ENCODE peak calls at places on chromosomes 16 and 17, in six cellular contexts. I is HCT116, W is endodermal cell, F is GM12878, C is H9, H is GM23248. G is an unnamed sample.

GRCh38 chr16:74667215-74667765 is 613 bp upstream of the RFWD3 start:
- DNase-seq in H (peak; percentile 57), W (peak; percentile 81), I (no peak), F (no peak), C (peak; percentile 55), G (no peak)

GRCh38 chr17:29179232-29180036 is 764 bp downstream of the MYO18A start:
- DNase-seq in C (peak; percentile 98), H (peak; percentile 41), W (peak; percentile 98), F (no peak), I (no peak), G (no peak)

GRCh38 chr17:15663691-15664090 is 20.4 kb downstream of the TRIM16 start:
- DNase-seq in C (no peak), W (peak; percentile 33), I (no peak), F (no peak), H (no peak), G (no peak)

GRCh38 chr17:31453896-31454295 is 62.4 kb downstream of the RAB11FIP4 start:
- DNase-seq in H (no peak), I (no peak), C (no peak), F (no peak), W (no peak), G (no peak)

GRCh38 chr16:11138769-11139623 is 117.0 kb downstream of the SOCS1 start:
- DNase-seq in C (peak; percentile 10), F (no peak), H (peak; percentile 65), W (no peak), I (no peak), G (no peak)

GRCh38 chr16:3058173-3059030 is 7.0 kb upstream of the IL32 start:
- DNase-seq in W (peak; percentile 90), I (peak; percentile 35), F (no peak), H (peak; percentile 36), C (peak; percentile 85), G (no peak)

GRCh38 chr17:12620200-12620720 is 45.4 kb upstream of the MYOCD start:
- DNase-seq in C (no peak), F (no peak), W (no peak), I (no peak), H (no peak), G (no peak)

GRCh38 chr16:49458656-49459445 is 85.2 kb downstream of the C16orf78 start:
- DNase-seq in C (peak; percentile 7), H (no peak), I (no peak), W (no peak), F (no peak), G (no peak)

GRCh38 chr16:26688105-26688504 is 378.6 kb upstream of the C16orf82 start:
- DNase-seq in F (no peak), C (no peak), W (no peak), H (no peak), I (no peak), G (no peak)

GRCh38 chr17:13601776-13602551 is at the start of gene HS3ST3A1:
- DNase-seq in H (peak; percentile 97), W (peak; percentile 97), F (no peak), I (no peak), C (peak; percentile 96), G (no peak)

GRCh38 chr17:64174686-64175456 is 44.9 kb upstream of the ERN1 start:
- DNase-seq in I (no peak), H (peak; percentile 55), C (no peak), W (peak; percentile 36), F (no peak), G (no peak)

GRCh38 chr16:19005561-19006445 is 22.1 kb downstream of the TMC7 start:
- DNase-seq in C (peak; percentile 46), H (peak; percentile 54), F (no peak), W (no peak), I (peak; percentile 78), G (no peak)

GRCh38 chr16:29743827-29744531 is 1.8 kb downstream of the C16orf54 start:
- DNase-seq in H (no peak), C (no peak), W (no peak), F (no peak), I (no peak), G (no peak)

GRCh38 chr17:76943781-76944213 is 75.6 kb downstream of the MGAT5B start:
- DNase-seq in H (no peak), F (no peak), C (no peak), W (peak; percentile 76), I (no peak), G (no peak)

GRCh38 chr17:73320601-73321264 is 8.9 kb upstream of the CDC42EP4 start:
- DNase-seq in W (no peak), I (no peak), C (peak; percentile 27), H (no peak), F (no peak), G (no peak)

GRCh38 chr16:27722892-27723450 is 173.0 kb downstream of the KATNIP start:
- DNase-seq in C (no peak), W (no peak), F (no peak), I (no peak), H (no peak), G (no peak)

GRCh38 chr17:4853195-4853762 is 20.1 kb downstream of the MINK1 start:
- DNase-seq in W (no peak), C (no peak), H (no peak), I (no peak), F (no peak), G (no peak)

GRCh38 chr17:15648384-15648783 is 28.9 kb upstream of the FBXW10B start:
- DNase-seq in I (no peak), F (no peak), H (peak; percentile 21), C (no peak), W (no peak), G (no peak)

GRCh38 chr16:50742521-50743150 is 750 bp downstream of the CYLD start:
- DNase-seq in C (no peak), W (peak; percentile 67), H (peak; percentile 81), I (no peak), F (no peak), G (no peak)

GRCh38 chr16:64780445-64780844 is 341.4 kb downstream of the CDH11 start:
- DNase-seq in F (no peak), W (no peak), C (no peak), H (no peak), I (no peak), G (no peak)

GRCh38 chr16:67936124-67936875 is at the start of gene PSMB10:
- DNase-seq in F (no peak), H (peak; percentile 59), I (no peak), C (no peak), W (peak; percentile 79), G (no peak)

GRCh38 chr17:37097162-37097561 is 148.4 kb downstream of the AATF start:
- DNase-seq in W (no peak), H (no peak), F (no peak), C (no peak), I (no peak), G (no peak)

GRCh38 chr17:78316867-78317816 is 42.7 kb downstream of the SOCS3 start:
- DNase-seq in W (peak; percentile 96), I (no peak), H (peak; percentile 35), F (peak; percentile 43), C (peak; percentile 94), G (peak; percentile 61)

GRCh38 chr17:76781056-76781982 is 43.4 kb downstream of the MFSD11 start:
- DNase-seq in I (no peak), W (peak; percentile 68), H (no peak), C (peak; percentile 54), F (no peak), G (no peak)

GRCh38 chr17:77593081-77593480 is 365.4 kb upstream of the TNRC6C start:
- DNase-seq in H (no peak), I (no peak), F (no peak), C (no peak), W (no peak), G (no peak)

GRCh38 chr17:74055508-74056160 is 147.8 kb upstream of the RPL38 start:
- DNase-seq in C (no peak), W (peak; percentile 77), I (no peak), H (no peak), F (no peak), G (no peak)

GRCh38 chr17:19327039-19327776 is 35.3 kb downstream of the B9D1 start:
- DNase-seq in F (no peak), H (peak; percentile 89), W (no peak), I (peak; percentile 58), C (no peak), G (no peak)

GRCh38 chr16:610513-611381 is 20.0 kb upstream of the WFIKKN1 start:
- DNase-seq in C (peak; percentile 86), H (peak; percentile 52), F (no peak), I (no peak), W (peak; percentile 92), G (no peak)

GRCh38 chr17:7379134-7379533 is 1.8 kb upstream of the TNK1 start:
- DNase-seq in H (no peak), W (no peak), F (no peak), I (no peak), C (no peak), G (no peak)

GRCh38 chr16:56334761-56335160 is 90.6 kb downstream of the AMFR start:
- DNase-seq in H (no peak), W (no peak), F (no peak), I (no peak), C (no peak), G (no peak)

GRCh38 chr17:7014995-7015586 is 2.7 kb downstream of the RNASEK start:
- DNase-seq in F (peak; percentile 54), C (no peak), H (peak; percentile 81), I (no peak), W (no peak), G (no peak)

GRCh38 chr16:66091462-66091861 is 275.0 kb upstream of the CDH5 start:
- DNase-seq in C (no peak), I (no peak), W (no peak), H (peak; percentile 58), F (no peak), G (no peak)
- H3K9ac ChIP-seq in C (no peak overlapping the region), I (no peak overlapping the region), W (no peak overlapping the region), H (no peak overlapping the region), F (no peak overlapping the region), G (no peak overlapping the region)

DNA sequence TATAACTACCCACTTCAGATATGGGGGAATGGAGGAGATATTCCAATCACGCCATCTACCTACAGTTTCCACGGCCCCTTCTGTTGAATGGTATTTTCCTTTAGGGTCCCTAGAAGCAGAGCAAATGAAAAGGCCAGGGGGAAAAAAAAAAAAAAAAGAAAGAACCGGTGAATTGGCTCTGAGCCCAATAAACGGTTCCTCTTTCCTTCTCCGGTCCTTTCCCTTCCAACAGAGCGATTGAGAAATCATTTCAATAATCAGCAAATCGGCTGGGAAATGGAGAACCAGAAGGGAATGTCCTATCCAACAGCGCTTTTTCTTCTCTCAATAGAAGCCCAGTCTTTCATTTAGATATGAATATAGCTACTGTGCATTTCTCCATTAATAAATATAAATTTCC is 26.8 kb upstream of the HOXB13 start:
- DNase-seq in C (no peak), H (no peak), W (no peak), I (no peak), F (no peak), G (no peak)
- H3K9ac ChIP-seq in C (no peak overlapping the region), H (no peak overlapping the region), W (no peak overlapping the region), I (no peak overlapping the region), F (no peak overlapping the region), G (no peak overlapping the region)

DNA sequence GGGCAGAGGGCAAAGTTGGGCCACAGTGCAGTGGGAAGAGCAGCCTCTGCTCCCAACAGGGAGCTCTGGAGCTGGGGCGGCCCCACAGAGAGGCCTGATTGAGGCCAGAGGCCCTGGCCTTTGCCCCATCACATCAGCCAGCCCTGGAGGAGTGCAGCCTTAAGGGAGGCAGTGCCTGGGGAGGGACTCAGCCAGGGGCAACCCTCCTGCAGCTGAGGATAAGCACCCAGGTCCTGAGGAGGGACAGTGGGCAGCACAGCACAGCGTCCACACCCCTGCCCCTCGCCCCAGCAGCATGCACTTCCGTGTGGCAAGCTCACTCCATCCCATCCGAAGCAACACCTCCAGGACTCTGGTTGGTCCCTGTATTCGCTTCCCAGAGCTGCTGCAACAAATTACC is 61.9 kb upstream of the CBX4 start:
- DNase-seq in F (no peak), I (no peak), W (peak; percentile 41), C (no peak), H (no peak), G (no peak)
- H3K9ac ChIP-seq in F (no peak overlapping the region), I (no peak overlapping the region), W (no peak overlapping the region), C (no peak overlapping the region), H (no peak overlapping the region), G (no peak overlapping the region)

GRCh38 chr17:41972571-41973411 is 6.2 kb downstream of the CNP start:
- DNase-seq in I (no peak), C (no peak), F (no peak), H (no peak), W (no peak), G (no peak)
- H3K9ac ChIP-seq in I (no peak overlapping the region), C (no peak overlapping the region), F (no peak overlapping the region), H (no peak overlapping the region), W (no peak overlapping the region), G (no peak overlapping the region)

G was measured in SK-N-MC.